ENCODE peak calls at places on chromosomes 7 and 10, in ten cellular contexts. L is heart left ventricle, F is suprapubic skin, Y is uterus, O is stomach, D is sigmoid colon, B is tibial nerve, V is spleen, R is ovary, X is adrenal gland. K is an unnamed sample.

GRCh38 chr7:27148031-27148775 is 629 bp upstream of the HOXA6 start:
- DNase-seq in L (no peak), F (peak; percentile 66), Y (peak; percentile 37), O (no peak), D (peak; percentile 75), B (no peak), V (peak; percentile 68), R (no peak), X (peak; percentile 78), K (peak; percentile 2)

GRCh38 chr10:7986851-7987250 is 67.6 kb upstream of the GATA3 start:
- DNase-seq in L (no peak), F (no peak), Y (no peak), O (no peak), D (no peak), B (no peak), V (no peak), R (no peak), X (no peak), K (no peak)

GRCh38 chr10:120606051-120606764 is 149.2 kb downstream of the PLPP4 start:
- DNase-seq in L (no peak), F (no peak), Y (no peak), O (no peak), D (no peak), B (no peak), V (no peak), R (no peak), X (no peak), K (no peak)

GRCh38 chr7:69839782-69840181 is 241.5 kb downstream of the AUTS2 start:
- DNase-seq in L (no peak), F (no peak), Y (no peak), O (no peak), D (no peak), B (no peak), V (no peak), R (no peak), X (no peak), K (no peak)

GRCh38 chr7:69791739-69792138 is 193.5 kb downstream of the AUTS2 start:
- DNase-seq in L (no peak), F (no peak), Y (no peak), O (no peak), D (no peak), B (no peak), V (no peak), R (no peak), X (no peak), K (no peak)

GRCh38 chr10:75845538-75845937 is 414.1 kb downstream of the LRMDA start:
- DNase-seq in L (no peak), F (no peak), Y (no peak), O (no peak), D (no peak), B (no peak), V (no peak), R (no peak), X (no peak), K (no peak)

GRCh38 chr10:117762819-117763172 is 220.2 kb downstream of the EMX2 start:
- DNase-seq in L (no peak), F (no peak), Y (peak; percentile 35), O (no peak), D (no peak), B (no peak), V (no peak), R (no peak), X (no peak), K (no peak)

GRCh38 chr10:133590226-133590969 is 25.0 kb upstream of the SYCE1 start:
- DNase-seq in L (no peak), F (no peak), Y (no peak), O (no peak), D (no peak), B (no peak), V (no peak), R (no peak), X (no peak), K (no peak)

GRCh38 chr7:105827106-105827870 is 49.1 kb downstream of the ATXN7L1 start:
- DNase-seq in L (no peak), F (no peak), Y (no peak), O (no peak), D (no peak), B (no peak), V (no peak), R (no peak), X (no peak), K (no peak)

GRCh38 chr10:70503776-70504175 is 25.2 kb downstream of the PALD1 start:
- DNase-seq in L (no peak), F (no peak), Y (no peak), O (no peak), D (no peak), B (no peak), V (no peak), R (no peak), X (no peak), K (no peak)

GRCh38 chr10:119217937-119218579 is 10.7 kb downstream of the GRK5 start:
- DNase-seq in L (no peak), F (no peak), Y (no peak), O (no peak), D (peak; percentile 65), B (no peak), V (no peak), R (peak; percentile 35), X (no peak), K (no peak)

DNA sequence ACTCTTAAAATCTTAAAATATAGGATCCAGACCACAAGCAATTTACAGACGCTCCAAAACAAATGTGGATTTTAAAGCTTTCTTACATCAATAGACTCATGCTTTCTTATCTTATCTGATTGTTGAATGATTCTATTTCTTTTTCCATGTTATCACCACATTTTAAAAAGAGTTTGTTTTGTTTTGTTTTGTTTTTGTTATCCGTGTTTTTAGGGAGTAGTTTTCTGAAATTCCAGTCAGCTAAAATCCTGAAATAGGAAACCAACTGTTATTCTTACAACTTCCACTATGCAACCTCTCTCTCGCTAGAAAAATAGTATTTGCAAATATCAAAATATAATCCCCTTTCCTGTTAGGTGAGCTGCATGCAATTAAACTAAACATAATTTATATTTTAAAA is 251.0 kb downstream of the PCDH15 start:
- DNase-seq in L (no peak), F (no peak), Y (no peak), O (no peak), D (no peak), B (no peak), V (no peak), R (no peak), X (no peak), K (no peak)
- TF ChIP-seq POLR2A in L (no peak), F (no peak), Y (no peak), O (no peak), D (no peak), B (no peak), V (no peak), R (no peak), X (no peak), K (no peak)

DNA sequence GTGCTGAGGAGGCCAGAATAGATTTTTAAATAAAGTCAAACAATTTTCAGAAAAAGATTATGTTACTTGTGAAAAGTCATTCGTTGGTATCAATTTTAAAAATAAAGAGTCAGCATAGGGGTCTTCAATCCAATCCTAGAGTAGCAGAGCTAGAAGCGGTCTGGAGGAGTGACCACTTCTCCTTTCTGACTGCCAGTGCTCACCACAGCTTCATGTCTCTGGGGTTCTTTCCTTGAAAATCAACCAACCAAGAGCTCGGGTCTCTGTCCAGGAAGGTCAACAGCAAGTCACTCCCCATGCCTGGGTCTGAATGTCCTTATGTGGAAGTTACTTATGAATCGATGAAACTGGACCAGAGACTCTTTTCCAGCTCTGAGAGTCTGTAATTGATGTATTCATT is 14.3 kb downstream of the PTPRN2 start:
- DNase-seq in L (no peak), F (no peak), Y (no peak), O (no peak), D (no peak), B (no peak), V (peak; percentile 14), R (no peak), X (no peak), K (no peak)
- H3K9me3 ChIP-seq in L (no peaks in the 10 kb centered on the region), F (no peaks in the 10 kb centered on the region), Y (no peaks in the 10 kb centered on the region), O (no peaks in the 10 kb centered on the region), D (no peaks in the 10 kb centered on the region), B (no peaks in the 10 kb centered on the region), V (no peaks in the 10 kb centered on the region), R (no peaks in the 10 kb centered on the region), X (no peaks in the 10 kb centered on the region), K (no peaks in the 10 kb centered on the region)

GRCh38 chr10:13328588-13328987 is 19.5 kb downstream of the SEPHS1 start:
- DNase-seq in L (no peak), F (no peak), Y (no peak), O (no peak), D (no peak), B (no peak), V (no peak), R (no peak), X (no peak), K (no peak)

GRCh38 chr10:13329565-13329964 is 18.5 kb downstream of the SEPHS1 start:
- DNase-seq in L (no peak), F (no peak), Y (no peak), O (no peak), D (no peak), B (no peak), V (no peak), R (no peak), X (no peak), K (no peak)

GRCh38 chr10:13328126-13328525 is 20.0 kb downstream of the SEPHS1 start:
- DNase-seq in L (no peak), F (no peak), Y (no peak), O (no peak), D (no peak), B (no peak), V (no peak), R (no peak), X (no peak), K (no peak)

GRCh38 chr10:13331641-13332040 is 16.5 kb downstream of the SEPHS1 start:
- DNase-seq in L (no peak), F (peak; percentile 16), Y (no peak), O (no peak), D (no peak), B (no peak), V (no peak), R (no peak), X (no peak), K (no peak)

GRCh38 chr10:13327516-13327915 is 20.6 kb downstream of the SEPHS1 start:
- DNase-seq in L (no peak), F (no peak), Y (no peak), O (no peak), D (no peak), B (no peak), V (no peak), R (no peak), X (no peak), K (no peak)
- H3K36me3 ChIP-seq in L (peaks cover 86% of the 10 kb centered on the region), F (peaks cover 84% of the 10 kb centered on the region), Y (no peaks in the 10 kb centered on the region), O (peaks cover 100% of the 10 kb centered on the region), D (peaks cover 33% of the 10 kb centered on the region), B (peaks cover 18% of the 10 kb centered on the region), V (peaks cover 64% of the 10 kb centered on the region), R (no peaks in the 10 kb centered on the region), X (peaks cover 81% of the 10 kb centered on the region), K (peaks cover 25% of the 10 kb centered on the region)

DNA sequence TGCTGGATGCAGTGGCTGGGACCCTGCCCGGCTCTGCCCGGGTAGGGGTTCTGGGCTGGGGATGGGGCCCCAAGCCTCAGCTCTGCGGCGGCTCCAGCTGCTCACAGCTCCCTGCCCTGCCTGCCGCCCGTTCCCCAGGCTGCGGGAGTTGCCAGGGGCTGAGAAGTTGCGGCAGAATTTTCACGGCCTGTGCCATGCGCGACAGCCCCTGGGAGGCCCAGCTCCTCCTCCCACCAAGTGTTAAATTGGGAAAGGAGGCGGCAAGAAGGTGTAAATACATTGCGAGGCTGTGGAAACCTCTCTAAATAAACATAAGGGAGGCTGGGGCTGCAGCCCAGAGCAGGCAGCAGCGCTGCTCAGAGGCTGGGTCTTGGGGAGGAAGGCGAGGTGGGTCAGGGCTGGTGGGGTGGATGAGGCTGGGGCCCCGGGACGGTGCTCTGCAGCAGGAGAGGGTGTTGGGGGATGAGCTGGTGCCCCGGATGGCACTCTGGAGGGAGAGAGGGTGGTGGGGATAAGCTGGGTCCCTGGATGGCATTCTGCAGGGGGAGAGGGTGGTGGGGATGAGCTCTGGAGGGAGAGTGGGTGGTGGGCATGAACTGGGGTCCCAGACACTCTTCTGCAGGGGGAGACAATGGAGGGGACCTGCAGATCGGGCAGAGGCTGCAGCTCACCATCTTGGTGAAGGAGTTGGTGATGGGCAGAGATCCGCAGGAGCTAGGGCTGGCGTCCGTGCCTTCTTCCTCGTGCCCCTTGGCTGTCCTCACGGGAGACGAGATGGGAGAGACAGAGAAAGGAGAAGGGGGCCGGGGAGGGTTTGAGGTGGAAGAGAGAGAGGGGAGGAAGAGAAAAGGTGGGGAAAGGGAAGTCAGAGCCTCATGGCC is 85.5 kb upstream of the GNA12 start:
- DNase-seq in L (no peak), F (peak; percentile 26), Y (no peak), O (no peak), D (peak; percentile 56), B (no peak), V (peak; percentile 58), R (peak; percentile 15), X (no peak), K (no peak)
- TF ChIP-seq POLR2A in L (no peak), F (no peak), Y (no peak), O (no peak), D (no peak), B (no peak), V (no peak), R (no peak), X (no peak), K (no peak)

K was measured in body of pancreas.